ENCODE peak calls at places on chromosomes 11 and 22, in ten cellular contexts. N is NB4, C is tibial nerve, E is stomach, T is A549, I is right lobe of liver, Q is body of pancreas, J is ovary, P is GM12878, H is esophagus muscularis mucosa. M is an unnamed sample.

GRCh38 chr11:110712643-110713468 is 619 bp upstream of the ARHGAP20 start:
- DNase-seq in N (no peak), C (peak; percentile 49), E (no peak), T (no peak), I (peak; percentile 35), Q (no peak), J (no peak), P (no peak), H (no peak), M (no peak)

GRCh38 chr11:17528181-17528691 is 16.0 kb downstream of the USH1C start:
- DNase-seq in N (peak; percentile 66), C (peak; percentile 28), E (peak; percentile 63), T (peak; percentile 42), I (peak; percentile 55), Q (peak; percentile 50), J (no peak), P (no peak), H (no peak), M (peak; percentile 82)

GRCh38 chr11:124900464-124900863 is 2.8 kb upstream of the ROBO4 start:
- DNase-seq in N (no peak), C (peak; percentile 5), E (no peak), T (peak; percentile 49), I (no peak), Q (no peak), J (no peak), P (no peak), H (no peak), M (peak; percentile 37)

GRCh38 chr11:72807021-72807693 is 7.1 kb upstream of the ATG16L2 start:
- DNase-seq in N (peak; percentile 82), C (no peak), E (no peak), T (peak; percentile 86), I (no peak), Q (no peak), J (no peak), P (no peak), H (no peak), M (no peak)

GRCh38 chr22:35099883-35100282 is 33.9 kb downstream of the ISX start:
- DNase-seq in N (no peak), C (no peak), E (no peak), T (peak; percentile 2), I (no peak), Q (no peak), J (no peak), P (no peak), H (no peak), M (no peak)

GRCh38 chr11:78607691-78608090 is 33.0 kb upstream of the NARS2 start:
- DNase-seq in N (no peak), C (no peak), E (peak; percentile 32), T (no peak), I (no peak), Q (no peak), J (no peak), P (no peak), H (peak; percentile 70), M (no peak)

GRCh38 chr22:17647452-17647851 is 8.9 kb downstream of the BCL2L13 start:
- DNase-seq in N (no peak), C (no peak), E (no peak), T (no peak), I (no peak), Q (no peak), J (no peak), P (no peak), H (no peak), M (no peak)

GRCh38 chr22:42446151-42446550 is 13.9 kb upstream of the NFAM1 start:
- DNase-seq in N (no peak), C (no peak), E (no peak), T (no peak), I (no peak), Q (no peak), J (no peak), P (no peak), H (no peak), M (no peak)

GRCh38 chr22:29055192-29055830 is 6.3 kb downstream of the C22orf31 start:
- DNase-seq in N (no peak), C (no peak), E (no peak), T (no peak), I (no peak), Q (no peak), J (no peak), P (no peak), H (no peak), M (no peak)

GRCh38 chr11:68342459-68343158 is 30.2 kb downstream of the LRP5 start:
- DNase-seq in N (no peak), C (no peak), E (peak; percentile 60), T (no peak), I (no peak), Q (peak; percentile 70), J (no peak), P (no peak), H (no peak), M (peak; percentile 65)

GRCh38 chr11:109304159-109304558 is 117.8 kb upstream of the C11orf87 start:
- DNase-seq in N (no peak), C (no peak), E (no peak), T (no peak), I (no peak), Q (no peak), J (no peak), P (no peak), H (no peak), M (no peak)

GRCh38 chr11:44563716-44564115 is 1.7 kb upstream of the CD82 start:
- DNase-seq in N (no peak), C (no peak), E (no peak), T (no peak), I (no peak), Q (no peak), J (no peak), P (no peak), H (no peak), M (no peak)

GRCh38 chr22:32620992-32621391 is 146.4 kb downstream of the FBXO7 start:
- DNase-seq in N (no peak), C (no peak), E (no peak), T (peak; percentile 21), I (no peak), Q (no peak), J (no peak), P (no peak), H (no peak), M (no peak)

GRCh38 chr11:63768232-63769043 is at the start of gene ZFTA:
- DNase-seq in N (peak; percentile 84), C (no peak), E (peak; percentile 61), T (peak; percentile 51), I (peak; percentile 66), Q (peak; percentile 72), J (peak; percentile 80), P (no peak), H (no peak), M (peak; percentile 81)

DNA sequence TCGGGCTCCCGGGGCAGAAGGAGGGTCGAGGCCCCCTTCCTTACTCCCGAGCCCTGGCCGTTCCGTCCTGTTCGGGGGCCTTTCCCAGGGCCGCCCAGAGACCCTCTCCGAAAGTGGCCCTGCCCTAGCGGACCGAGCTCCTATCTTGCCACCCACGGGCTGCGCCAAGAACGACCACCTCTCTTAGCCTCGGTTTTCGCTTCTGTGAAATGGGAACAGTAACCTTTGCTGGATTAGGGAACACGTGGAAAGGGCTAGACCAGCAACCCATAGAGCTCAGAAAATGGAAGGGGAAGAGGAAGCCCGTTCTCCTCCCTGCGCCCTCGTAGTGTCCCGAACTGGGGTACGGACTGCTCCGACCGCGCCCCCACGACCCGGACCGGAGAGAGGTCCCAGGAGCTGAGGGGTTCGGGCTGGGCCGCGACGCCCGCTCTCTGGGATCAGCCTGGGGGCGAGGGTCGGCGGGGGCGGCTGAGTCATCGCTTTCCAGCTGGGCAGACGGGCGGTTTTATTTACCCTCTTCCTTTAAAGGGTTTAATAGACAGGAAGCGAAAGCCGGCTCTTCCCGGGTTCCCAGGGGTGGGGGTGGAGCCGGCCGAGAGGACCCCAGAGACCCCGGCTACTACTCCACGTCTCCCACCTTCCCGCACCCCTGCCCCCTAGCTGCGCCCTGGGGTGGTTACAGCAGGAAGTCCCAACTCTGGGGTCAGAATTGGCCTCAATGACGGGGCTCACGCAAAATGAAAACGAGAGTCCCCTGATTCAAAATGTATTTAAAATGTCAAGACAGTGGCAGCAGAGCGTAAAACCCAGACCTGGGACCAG is 872 bp upstream of the PHLDA2 start:
- DNase-seq in N (peak; percentile 72), C (no peak), E (peak; percentile 52), T (peak; percentile 75), I (peak; percentile 73), Q (peak; percentile 74), J (peak; percentile 21), P (peak; percentile 11), H (no peak), M (peak; percentile 63)
- TF ChIP-seq POLR2A in N (no peak), C (no peak), E (no peak), T (no peak), I (no peak), Q (no peak), J (no peak), P (no peak), H (no peak), M (no peak)

DNA sequence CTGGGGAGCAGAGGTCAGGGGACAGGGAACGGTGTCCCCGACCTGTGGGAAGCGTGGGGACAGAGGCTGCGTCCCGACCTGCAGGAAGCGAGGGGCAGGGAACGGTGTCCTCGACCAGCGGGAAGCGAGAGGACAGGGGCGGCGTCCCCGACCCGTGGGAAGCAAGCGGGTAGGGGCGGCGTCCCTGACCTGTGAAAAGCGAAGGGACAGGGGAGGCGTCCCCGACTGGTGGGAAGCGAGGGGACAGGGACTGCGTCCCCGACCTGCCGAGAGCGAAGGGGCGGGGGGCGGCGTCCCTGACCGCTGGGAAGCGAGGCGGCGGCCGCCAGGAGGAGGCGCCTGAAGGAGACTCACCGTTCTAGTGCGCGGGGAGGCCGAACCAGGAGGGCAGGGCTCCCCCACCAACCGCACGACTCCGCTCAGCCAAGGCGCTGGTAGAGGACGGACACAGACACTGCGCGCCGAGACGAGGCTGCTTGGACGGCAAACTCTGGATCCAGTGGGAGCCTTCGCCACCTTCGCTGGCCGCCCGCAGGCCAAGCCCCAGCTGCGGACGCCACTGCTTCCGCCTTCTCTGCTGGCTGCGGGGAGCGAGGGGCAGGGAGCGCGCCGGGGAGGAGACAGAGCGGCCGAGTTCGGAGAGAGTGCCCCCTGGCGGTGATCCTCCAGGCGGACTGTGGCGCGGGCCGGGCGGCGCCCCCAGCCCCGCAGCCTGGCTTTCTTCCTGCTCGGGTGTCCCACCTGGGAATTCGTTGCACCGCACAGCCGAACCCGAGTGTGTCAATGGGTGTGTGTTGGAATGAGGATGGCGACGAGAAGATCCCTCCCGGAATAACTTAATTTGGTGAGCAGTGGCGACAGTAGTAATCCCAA is at the start of gene TRAF6:
- DNase-seq in N (peak; percentile 88), C (peak; percentile 81), E (peak; percentile 91), T (peak; percentile 90), I (peak; percentile 94), Q (peak; percentile 88), J (peak; percentile 90), P (no peak), H (peak; percentile 97), M (peak; percentile 68)
- TF ChIP-seq POLR2A in N (peak; percentile 74), C (peak; percentile 72), E (peak; percentile 88), T (peak; percentile 97), I (peak; percentile 92), Q (peak; percentile 92), J (peak; percentile 73), P (peak; percentile 100), H (peak; percentile 75), M (peak; percentile 95)

GRCh38 chr11:86523738-86524602 is 148.4 kb downstream of the ME3 start:
- DNase-seq in N (no peak), C (no peak), E (peak; percentile 39), T (peak; percentile 98), I (no peak), Q (peak; percentile 59), J (no peak), P (no peak), H (no peak), M (no peak)
- TF ChIP-seq POLR2A in N (no peak), C (no peak), E (no peak), T (no peak), I (no peak), Q (no peak), J (no peak), P (no peak), H (no peak), M (no peak)

GRCh38 chr11:96155627-96156378 is 187.2 kb downstream of the MAML2 start:
- DNase-seq in N (peak; percentile 95), C (peak; percentile 79), E (peak; percentile 34), T (peak; percentile 76), I (peak; percentile 53), Q (peak; percentile 50), J (peak; percentile 82), P (peak; percentile 76), H (peak; percentile 94), M (peak; percentile 36)
- TF ChIP-seq POLR2A in N (peak; percentile 26), C (peak; percentile 8), E (no peak), T (no peak), I (no peak), Q (no peak), J (no peak), P (no peak), H (no peak), M (no peak)

M was measured in H54.